ENCODE peak calls at places on chromosome 14, in six cellular contexts. F is epithelial cell of prostate; N is fibroblast of the aortic adventitia; D is activated naive CD4-positive, alpha-beta T cell treated with anti-CD3 and anti-CD28 coated beads, Interleukin-2, amount 50 U/mL, for 72 hours; Y is left lobe of liver; B is iris pigment epithelial cell. V is an unnamed sample.

GRCh38 chr14:101288436-101289229 is 272.7 kb upstream of the DIO3 start:
- DNase-seq in F (no peak), N (no peak), D (no peak), Y (no peak), B (no peak), V (peak; percentile 19)

GRCh38 chr14:64727551-64728071 is 23.4 kb downstream of the PLEKHG3 start:
- DNase-seq in F (no peak), N (no peak), D (no peak), Y (no peak), B (no peak), V (no peak)

GRCh38 chr14:103001651-103002396 is 55.5 kb downstream of the CDC42BPB start:
- DNase-seq in F (no peak), N (no peak), D (no peak), Y (no peak), B (no peak), V (no peak)

GRCh38 chr14:92990456-92991430 is 67.8 kb downstream of the CHGA start:
- DNase-seq in F (no peak), N (no peak), D (no peak), Y (no peak), B (no peak), V (peak; percentile 79)

GRCh38 chr14:104975481-104976197 is 2.5 kb downstream of the AHNAK2 start:
- DNase-seq in F (no peak), N (no peak), D (no peak), Y (no peak), B (no peak), V (no peak)

GRCh38 chr14:91311284-91311662 is 66.8 kb upstream of the GPR68 start:
- DNase-seq in F (no peak), N (no peak), D (no peak), Y (no peak), B (no peak), V (no peak)

GRCh38 chr14:54603362-54603761 is 36.4 kb downstream of the SAMD4A start:
- DNase-seq in F (peak; percentile 44), N (peak; percentile 51), D (no peak), Y (no peak), B (peak; percentile 81), V (no peak)

GRCh38 chr14:51818748-51819386 is 41.5 kb upstream of the GNG2 start:
- DNase-seq in F (no peak), N (no peak), D (no peak), Y (no peak), B (no peak), V (no peak)

GRCh38 chr14:52998376-52999010 is 47.6 kb upstream of the FERMT2 start:
- DNase-seq in F (no peak), N (peak; percentile 97), D (no peak), Y (no peak), B (peak; percentile 91), V (no peak)

GRCh38 chr14:99191663-99192621 is 80.1 kb downstream of the BCL11B start:
- DNase-seq in F (no peak), N (peak; percentile 33), D (peak; percentile 56), Y (peak; percentile 78), B (peak; percentile 71), V (no peak)

GRCh38 chr14:96686126-96686525 is 111.1 kb upstream of the VRK1 start:
- DNase-seq in F (no peak), N (no peak), D (no peak), Y (no peak), B (no peak), V (no peak)

GRCh38 chr14:94460631-94461416 is 8.2 kb upstream of the SERPINA11 start:
- DNase-seq in F (no peak), N (no peak), D (no peak), Y (no peak), B (no peak), V (no peak)

GRCh38 chr14:90058876-90059458 is 2.8 kb upstream of the KCNK13 start:
- DNase-seq in F (no peak), N (no peak), D (no peak), Y (no peak), B (peak; percentile 12), V (no peak)

GRCh38 chr14:64979336-64980074 is 7.2 kb upstream of the FNTB start:
- DNase-seq in F (no peak), N (peak; percentile 54), D (no peak), Y (no peak), B (peak; percentile 48), V (peak; percentile 73)

GRCh38 chr14:95770777-95771176 is 56.9 kb upstream of the TCL1A start:
- DNase-seq in F (no peak), N (no peak), D (no peak), Y (no peak), B (no peak), V (no peak)

GRCh38 chr14:86640288-86640687 is 1110.3 kb downstream of the FLRT2 start:
- DNase-seq in F (no peak), N (no peak), D (no peak), Y (no peak), B (no peak), V (no peak)

GRCh38 chr14:78175412-78175811 is 5.2 kb downstream of the NRXN3 start:
- DNase-seq in F (no peak), N (no peak), D (no peak), Y (no peak), B (no peak), V (no peak)

GRCh38 chr14:31206536-31207286 is 882 bp downstream of the HECTD1 start:
- DNase-seq in F (no peak), N (peak; percentile 33), D (peak; percentile 76), Y (peak; percentile 56), B (peak; percentile 38), V (peak; percentile 58)

GRCh38 chr14:103628221-103628683 is 759 bp upstream of the KLC1 start:
- DNase-seq in F (peak; percentile 64), N (peak; percentile 82), D (peak; percentile 68), Y (peak; percentile 75), B (peak; percentile 84), V (peak; percentile 84)

GRCh38 chr14:69648480-69649414 is 37.4 kb downstream of the SUSD6 start:
- DNase-seq in F (no peak), N (peak; percentile 60), D (no peak), Y (no peak), B (peak; percentile 78), V (no peak)

GRCh38 chr14:32397871-32398640 is 69.0 kb downstream of the AKAP6 start:
- DNase-seq in F (no peak), N (peak; percentile 75), D (no peak), Y (no peak), B (peak; percentile 78), V (no peak)

GRCh38 chr14:74551903-74552371 is 58.4 kb downstream of the ISCA2 start:
- DNase-seq in F (no peak), N (no peak), D (no peak), Y (no peak), B (no peak), V (peak; percentile 56)

GRCh38 chr14:23110579-23111375 is 6.0 kb upstream of the CIROP start:
- DNase-seq in F (no peak), N (no peak), D (no peak), Y (no peak), B (no peak), V (no peak)

GRCh38 chr14:87034680-87035079 is 958.3 kb downstream of the GALC start:
- DNase-seq in F (no peak), N (no peak), D (no peak), Y (no peak), B (no peak), V (no peak)